ENCODE peak calls at places on chromosomes 3 and 15, in six cellular contexts. One of them, this sample, is unnamed.

GRCh38 chr3:38528457-38528856 is 32.3 kb downstream of the EXOG start:
- DNase-seq in H1: no peak
- DNase-seq in mesenchymal stem cell: no peak
- DNase-seq in H9: peak
- DNase-seq in neuronal stem cell: no peak
- DNase-seq in IMR-90: no peak
- DNase-seq in this sample: no peak

GRCh38 chr15:43903864-43904290 is 77.1 kb downstream of the WDR76 start:
- DNase-seq in H1: peak
- DNase-seq in mesenchymal stem cell: peak
- DNase-seq in H9: peak
- DNase-seq in neuronal stem cell: peak
- DNase-seq in IMR-90: peak
- DNase-seq in this sample: peak

GRCh38 chr3:12822725-12823373 is 18.5 kb downstream of the RPL32 start:
- DNase-seq in H1: no peak
- DNase-seq in mesenchymal stem cell: peak
- DNase-seq in H9: no peak
- DNase-seq in neuronal stem cell: no peak
- DNase-seq in IMR-90: peak
- DNase-seq in this sample: peak

GRCh38 chr15:74423443-74424257 is 10.1 kb downstream of the SEMA7A start:
- DNase-seq in H1: no peak
- DNase-seq in mesenchymal stem cell: no peak
- DNase-seq in H9: no peak
- DNase-seq in neuronal stem cell: no peak
- DNase-seq in IMR-90: no peak
- DNase-seq in this sample: peak

GRCh38 chr3:197718904-197719303 is 17.8 kb downstream of the RUBCN start:
- DNase-seq in H1: no peak
- DNase-seq in mesenchymal stem cell: peak
- DNase-seq in H9: no peak
- DNase-seq in neuronal stem cell: no peak
- DNase-seq in IMR-90: peak
- DNase-seq in this sample: peak

GRCh38 chr15:42385980-42386695 is 26.8 kb downstream of the CAPN3 start:
- DNase-seq in H1: no peak
- DNase-seq in mesenchymal stem cell: peak
- DNase-seq in H9: peak
- DNase-seq in neuronal stem cell: no peak
- DNase-seq in IMR-90: peak
- DNase-seq in this sample: no peak

GRCh38 chr3:60983906-60984305 is 267.3 kb downstream of the FHIT start:
- DNase-seq in H1: no peak
- DNase-seq in mesenchymal stem cell: no peak
- DNase-seq in H9: no peak
- DNase-seq in neuronal stem cell: no peak
- DNase-seq in IMR-90: no peak
- DNase-seq in this sample: no peak

GRCh38 chr3:157872902-157873301 is 233.3 kb downstream of the SHOX2 start:
- DNase-seq in H1: no peak
- DNase-seq in mesenchymal stem cell: no peak
- DNase-seq in H9: no peak
- DNase-seq in neuronal stem cell: no peak
- DNase-seq in IMR-90: no peak
- DNase-seq in this sample: no peak

GRCh38 chr15:35522061-35522460 is 23.9 kb downstream of the DPH6 start:
- DNase-seq in H1: no peak
- DNase-seq in mesenchymal stem cell: peak
- DNase-seq in H9: no peak
- DNase-seq in neuronal stem cell: no peak
- DNase-seq in IMR-90: peak
- DNase-seq in this sample: no peak

GRCh38 chr3:9040996-9041395 is 77.7 kb upstream of the RAD18 start:
- DNase-seq in H1: no peak
- DNase-seq in mesenchymal stem cell: no peak
- DNase-seq in H9: no peak
- DNase-seq in neuronal stem cell: no peak
- DNase-seq in IMR-90: no peak
- DNase-seq in this sample: no peak

GRCh38 chr15:80788536-80788935 is 9.4 kb downstream of the CEMIP start:
- DNase-seq in H1: no peak
- DNase-seq in mesenchymal stem cell: peak
- DNase-seq in H9: no peak
- DNase-seq in neuronal stem cell: no peak
- DNase-seq in IMR-90: peak
- DNase-seq in this sample: no peak

GRCh38 chr3:157030712-157031111 is 129.2 kb downstream of the CCNL1 start:
- DNase-seq in H1: no peak
- DNase-seq in mesenchymal stem cell: no peak
- DNase-seq in H9: no peak
- DNase-seq in neuronal stem cell: no peak
- DNase-seq in IMR-90: no peak
- DNase-seq in this sample: no peak

GRCh38 chr15:74294010-74294409 is 57.9 kb downstream of the CCDC33 start:
- DNase-seq in H1: no peak
- DNase-seq in mesenchymal stem cell: no peak
- DNase-seq in H9: no peak
- DNase-seq in neuronal stem cell: no peak
- DNase-seq in IMR-90: no peak
- DNase-seq in this sample: no peak

GRCh38 chr3:155233213-155233612 is 60.3 kb downstream of the STRIT1 start:
- DNase-seq in H1: no peak
- DNase-seq in mesenchymal stem cell: peak
- DNase-seq in H9: no peak
- DNase-seq in neuronal stem cell: no peak
- DNase-seq in IMR-90: peak
- DNase-seq in this sample: no peak

GRCh38 chr3:16203031-16203430 is 28.6 kb downstream of the GALNT15 start:
- DNase-seq in H1: no peak
- DNase-seq in mesenchymal stem cell: peak
- DNase-seq in H9: no peak
- DNase-seq in neuronal stem cell: no peak
- DNase-seq in IMR-90: peak
- DNase-seq in this sample: no peak

GRCh38 chr15:98121957-98122356 is 161.5 kb downstream of the ARRDC4 start:
- DNase-seq in H1: no peak
- DNase-seq in mesenchymal stem cell: peak
- DNase-seq in H9: no peak
- DNase-seq in neuronal stem cell: no peak
- DNase-seq in IMR-90: no peak
- DNase-seq in this sample: no peak

GRCh38 chr3:149839874-149840273 is 26.9 kb downstream of the RNF13 start:
- DNase-seq in H1: no peak
- DNase-seq in mesenchymal stem cell: no peak
- DNase-seq in H9: no peak
- DNase-seq in neuronal stem cell: no peak
- DNase-seq in IMR-90: no peak
- DNase-seq in this sample: no peak

GRCh38 chr3:99645277-99646106 is 7.1 kb downstream of the COL8A1 start:
- DNase-seq in H1: no peak
- DNase-seq in mesenchymal stem cell: peak
- DNase-seq in H9: peak
- DNase-seq in neuronal stem cell: peak
- DNase-seq in IMR-90: peak
- DNase-seq in this sample: peak

GRCh38 chr15:41982133-41982930 is 10.0 kb upstream of the EHD4 start:
- DNase-seq in H1: no peak
- DNase-seq in mesenchymal stem cell: no peak
- DNase-seq in H9: no peak
- DNase-seq in neuronal stem cell: no peak
- DNase-seq in IMR-90: peak
- DNase-seq in this sample: no peak

GRCh38 chr3:187368251-187368733 is at the start of gene RTP4:
- DNase-seq in H1: no peak
- DNase-seq in mesenchymal stem cell: peak
- DNase-seq in H9: no peak
- DNase-seq in neuronal stem cell: no peak
- DNase-seq in IMR-90: peak
- DNase-seq in this sample: peak

GRCh38 chr3:133256787-133257483 is 142.9 kb upstream of the BFSP2 start:
- DNase-seq in H1: no peak
- DNase-seq in mesenchymal stem cell: no peak
- DNase-seq in H9: no peak
- DNase-seq in neuronal stem cell: no peak
- DNase-seq in IMR-90: no peak
- DNase-seq in this sample: no peak

GRCh38 chr15:38810686-38811085 is 246.1 kb upstream of the RASGRP1 start:
- DNase-seq in H1: no peak
- DNase-seq in mesenchymal stem cell: no peak
- DNase-seq in H9: no peak
- DNase-seq in neuronal stem cell: no peak
- DNase-seq in IMR-90: peak
- DNase-seq in this sample: no peak

GRCh38 chr15:65305144-65305758 is 774 bp downstream of the RNU5B-1 start:
- DNase-seq in H1: no peak
- DNase-seq in mesenchymal stem cell: peak
- DNase-seq in H9: no peak
- DNase-seq in neuronal stem cell: no peak
- DNase-seq in IMR-90: no peak
- DNase-seq in this sample: no peak

DNA sequence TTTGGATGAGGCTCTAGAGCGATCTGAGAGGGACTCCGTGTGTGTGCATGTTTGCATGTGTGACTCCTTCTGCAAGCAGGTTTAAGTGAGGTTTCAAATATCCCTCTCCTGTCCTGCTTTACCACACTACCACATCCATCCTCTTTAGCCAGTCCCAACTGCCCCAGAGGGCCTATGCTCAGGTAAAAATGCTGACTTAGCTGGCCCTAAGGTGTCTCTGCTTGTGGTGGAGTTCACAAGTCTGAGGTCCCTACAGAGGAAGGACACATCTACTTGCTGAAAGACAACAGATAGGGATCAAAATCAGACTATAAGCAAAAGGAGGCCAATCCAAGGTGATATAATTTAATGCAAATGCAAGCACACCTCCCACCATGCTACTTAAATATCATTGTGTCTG is 87.2 kb downstream of the B3GNT5 start:
- DNase-seq in H1: no peak
- DNase-seq in mesenchymal stem cell: no peak
- DNase-seq in H9: no peak
- DNase-seq in neuronal stem cell: no peak
- DNase-seq in IMR-90: no peak
- DNase-seq in this sample: no peak
- H4K91ac ChIP-seq in H1: no peak
- H4K91ac ChIP-seq in mesenchymal stem cell: no peak
- H4K91ac ChIP-seq in H9: no peak
- H4K91ac ChIP-seq in neuronal stem cell: no peak
- H4K91ac ChIP-seq in IMR-90: no peak
- H4K91ac ChIP-seq in this sample: no peak

GRCh38 chr3:76362643-76363042 is 577.3 kb upstream of the ZNF717 start:
- DNase-seq in H1: no peak
- DNase-seq in mesenchymal stem cell: no peak
- DNase-seq in H9: no peak
- DNase-seq in neuronal stem cell: no peak
- DNase-seq in IMR-90: no peak
- DNase-seq in this sample: no peak

GRCh38 chr3:76365284-76365683 is 579.9 kb upstream of the ZNF717 start:
- DNase-seq in H1: no peak
- DNase-seq in mesenchymal stem cell: peak
- DNase-seq in H9: no peak
- DNase-seq in neuronal stem cell: no peak
- DNase-seq in IMR-90: peak
- DNase-seq in this sample: no peak

GRCh38 chr3:76361010-76361409 is 575.7 kb upstream of the ZNF717 start:
- DNase-seq in H1: no peak
- DNase-seq in mesenchymal stem cell: no peak
- DNase-seq in H9: no peak
- DNase-seq in neuronal stem cell: no peak
- DNase-seq in IMR-90: no peak
- DNase-seq in this sample: no peak
- H4K91ac ChIP-seq in H1: no peak
- H4K91ac ChIP-seq in mesenchymal stem cell: no peak
- H4K91ac ChIP-seq in H9: no peak
- H4K91ac ChIP-seq in neuronal stem cell: no peak
- H4K91ac ChIP-seq in IMR-90: no peak
- H4K91ac ChIP-seq in this sample: no peak

DNA sequence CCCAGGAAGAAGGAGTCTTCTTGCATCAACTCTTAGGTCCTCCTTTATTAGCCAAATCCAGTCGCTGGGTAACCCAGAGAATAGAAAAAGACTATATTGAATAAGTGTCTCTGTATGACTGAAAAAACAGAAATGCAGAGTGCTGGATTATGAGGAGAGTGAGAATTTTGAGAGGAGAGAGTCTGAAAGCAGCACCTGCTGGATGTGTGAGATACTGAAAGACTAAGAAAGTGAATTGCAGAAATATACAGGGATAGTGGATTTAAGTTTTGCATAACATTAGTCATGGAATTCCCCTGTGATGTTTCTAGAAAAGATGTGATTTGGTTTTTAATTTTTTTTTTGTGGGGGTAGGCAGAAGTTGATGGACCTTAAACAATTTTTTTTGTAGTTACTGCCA is 296.5 kb downstream of the MECOM start:
- DNase-seq in H1: no peak
- DNase-seq in mesenchymal stem cell: no peak
- DNase-seq in H9: no peak
- DNase-seq in neuronal stem cell: no peak
- DNase-seq in IMR-90: no peak
- DNase-seq in this sample: no peak
- H4K91ac ChIP-seq in H1: no peak
- H4K91ac ChIP-seq in mesenchymal stem cell: no peak
- H4K91ac ChIP-seq in H9: no peak
- H4K91ac ChIP-seq in neuronal stem cell: no peak
- H4K91ac ChIP-seq in IMR-90: no peak
- H4K91ac ChIP-seq in this sample: no peak

GRCh38 chr3:184505479-184505878 is 56.1 kb upstream of the EPHB3 start:
- DNase-seq in H1: no peak
- DNase-seq in mesenchymal stem cell: no peak
- DNase-seq in H9: no peak
- DNase-seq in neuronal stem cell: no peak
- DNase-seq in IMR-90: no peak
- DNase-seq in this sample: no peak

GRCh38 chr3:184502123-184502667 is 59.4 kb upstream of the EPHB3 start:
- DNase-seq in H1: no peak
- DNase-seq in mesenchymal stem cell: no peak
- DNase-seq in H9: no peak
- DNase-seq in neuronal stem cell: no peak
- DNase-seq in IMR-90: no peak
- DNase-seq in this sample: no peak

GRCh38 chr3:184506579-184506978 is 55.0 kb upstream of the EPHB3 start:
- DNase-seq in H1: no peak
- DNase-seq in mesenchymal stem cell: no peak
- DNase-seq in H9: no peak
- DNase-seq in neuronal stem cell: no peak
- DNase-seq in IMR-90: peak
- DNase-seq in this sample: no peak

GRCh38 chr3:184505053-184505452 is 56.5 kb upstream of the EPHB3 start:
- DNase-seq in H1: no peak
- DNase-seq in mesenchymal stem cell: no peak
- DNase-seq in H9: no peak
- DNase-seq in neuronal stem cell: no peak
- DNase-seq in IMR-90: no peak
- DNase-seq in this sample: no peak

DNA sequence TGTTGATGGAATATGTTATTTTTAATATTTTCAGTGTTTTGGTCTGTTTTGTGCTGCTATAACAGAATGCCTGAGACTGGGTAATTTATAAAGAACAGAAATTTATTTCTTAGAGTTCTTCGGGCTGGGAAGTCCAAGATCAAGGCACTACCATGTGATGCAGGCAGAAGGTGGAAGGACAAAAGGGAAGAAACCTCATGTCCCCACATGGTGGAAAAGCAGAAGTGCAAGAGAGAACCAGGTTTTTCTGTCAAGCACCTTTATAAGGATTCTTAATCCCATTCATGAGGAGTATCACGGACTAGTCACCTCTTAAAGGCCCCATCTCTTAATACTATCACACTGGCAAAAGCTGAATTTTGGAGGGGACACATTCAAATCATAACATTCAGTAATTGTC is 57.9 kb upstream of the EPHB3 start:
- DNase-seq in H1: no peak
- DNase-seq in mesenchymal stem cell: no peak
- DNase-seq in H9: no peak
- DNase-seq in neuronal stem cell: no peak
- DNase-seq in IMR-90: no peak
- DNase-seq in this sample: no peak
- H4K91ac ChIP-seq in H1: no peak
- H4K91ac ChIP-seq in mesenchymal stem cell: no peak
- H4K91ac ChIP-seq in H9: no peak
- H4K91ac ChIP-seq in neuronal stem cell: no peak
- H4K91ac ChIP-seq in IMR-90: no peak
- H4K91ac ChIP-seq in this sample: no peak

This sample was measured in trophoblast cell.